ENCODE peak calls at places on chromosome 12, in eight cellular contexts. C is Panc1, W is HL-60, P is GM12878, L is K562, V is HepG2, U is SK-N-SH, D is HCT116. K is an unnamed sample.

GRCh38 chr12:39503445-39503844 is 60.5 kb upstream of the KIF21A start:
- DNase-seq in C (no peak), W (no peak), P (no peak), L (no peak), V (no peak), U (no peak), D (peak), K (peak)

GRCh38 chr12:5511644-5512584 is 80.0 kb downstream of the NTF3 start:
- DNase-seq in C (no peak), W (peak), P (no peak), L (peak), V (no peak), U (peak), D (peak), K (peak)

GRCh38 chr12:102847131-102847530 is 69.9 kb downstream of the PAH start:
- DNase-seq in C (no peak), W (no peak), P (no peak), L (no peak), V (no peak), U (no peak), D (no peak), K (no peak)

GRCh38 chr12:28507055-28507454 is 316.8 kb downstream of the CCDC91 start:
- DNase-seq in C (no peak), W (no peak), P (no peak), L (no peak), V (no peak), U (no peak), D (no peak), K (no peak)

GRCh38 chr12:65524666-65525065 is 246.2 kb downstream of the MSRB3 start:
- DNase-seq in C (no peak), W (no peak), P (no peak), L (no peak), V (no peak), U (no peak), D (no peak), K (no peak)

GRCh38 chr12:71162832-71163711 is 5.3 kb upstream of the TSPAN8 start:
- DNase-seq in C (no peak), W (no peak), P (no peak), L (no peak), V (peak), U (no peak), D (no peak), K (no peak)

GRCh38 chr12:46470975-46471374 is 98.4 kb upstream of the SLC38A2 start:
- DNase-seq in C (no peak), W (no peak), P (no peak), L (no peak), V (no peak), U (no peak), D (peak), K (no peak)

GRCh38 chr12:53078425-53079225 is 565 bp downstream of the SPRYD3 start:
- DNase-seq in C (no peak), W (no peak), P (no peak), L (no peak), V (no peak), U (no peak), D (no peak), K (peak)

GRCh38 chr12:91991397-91992187 is 154.1 kb downstream of the BTG1 start:
- DNase-seq in C (no peak), W (no peak), P (peak), L (no peak), V (no peak), U (no peak), D (no peak), K (no peak)

GRCh38 chr12:54357802-54358619 is 6.3 kb downstream of the GPR84 start:
- DNase-seq in C (no peak), W (no peak), P (peak), L (peak), V (no peak), U (no peak), D (no peak), K (no peak)

GRCh38 chr12:132638541-132639408 is 20.2 kb downstream of the P2RX2 start:
- DNase-seq in C (peak), W (no peak), P (no peak), L (peak), V (peak), U (peak), D (no peak), K (peak)

GRCh38 chr12:39723831-39724230 is 104.2 kb upstream of the ABCD2 start:
- DNase-seq in C (no peak), W (no peak), P (no peak), L (no peak), V (no peak), U (no peak), D (no peak), K (no peak)

GRCh38 chr12:88206636-88207035 is 64.5 kb downstream of the TMTC3 start:
- DNase-seq in C (no peak), W (no peak), P (no peak), L (no peak), V (no peak), U (no peak), D (no peak), K (no peak)

GRCh38 chr12:10554971-10555481 is 49.3 kb downstream of the EIF2S3B start:
- DNase-seq in C (no peak), W (no peak), P (no peak), L (peak), V (no peak), U (no peak), D (no peak), K (no peak)

GRCh38 chr12:131800594-131801135 is 27.5 kb upstream of the MMP17 start:
- DNase-seq in C (no peak), W (no peak), P (no peak), L (no peak), V (no peak), U (no peak), D (no peak), K (no peak)

GRCh38 chr12:105335856-105336255 is 5.4 kb downstream of the C12orf75 start:
- DNase-seq in C (no peak), W (no peak), P (no peak), L (no peak), V (no peak), U (no peak), D (no peak), K (no peak)

GRCh38 chr12:51866324-51866723 is 17.8 kb upstream of the FIGNL2 start:
- DNase-seq in C (no peak), W (no peak), P (no peak), L (no peak), V (no peak), U (no peak), D (no peak), K (no peak)

GRCh38 chr12:54082402-54082892 is 28.8 kb downstream of the HOXC4 start:
- DNase-seq in C (no peak), W (no peak), P (no peak), L (peak), V (no peak), U (peak), D (no peak), K (peak)

GRCh38 chr12:20220339-20220738 is 148.0 kb upstream of the PDE3A start:
- DNase-seq in C (no peak), W (no peak), P (peak), L (no peak), V (no peak), U (no peak), D (peak), K (peak)

GRCh38 chr12:103858953-103859601 is 18.0 kb upstream of the NT5DC3 start:
- DNase-seq in C (peak), W (no peak), P (no peak), L (peak), V (peak), U (no peak), D (peak), K (no peak)

GRCh38 chr12:131896080-131896810 is 1.8 kb downstream of the ULK1 start:
- DNase-seq in C (no peak), W (no peak), P (no peak), L (peak), V (peak), U (peak), D (peak), K (peak)

GRCh38 chr12:119014368-119014767 is 33.0 kb downstream of the SRRM4 start:
- DNase-seq in C (no peak), W (no peak), P (no peak), L (no peak), V (no peak), U (no peak), D (no peak), K (no peak)

GRCh38 chr12:26489908-26490307 is 294.5 kb downstream of the SSPN start:
- DNase-seq in C (no peak), W (no peak), P (no peak), L (no peak), V (no peak), U (no peak), D (no peak), K (no peak)

GRCh38 chr12:68450947-68451260 is 118.7 kb upstream of the MDM1 start:
- DNase-seq in C (no peak), W (no peak), P (no peak), L (no peak), V (no peak), U (no peak), D (no peak), K (no peak)

GRCh38 chr12:117972341-117972740 is 3.6 kb upstream of the KSR2 start:
- DNase-seq in C (no peak), W (no peak), P (no peak), L (no peak), V (no peak), U (no peak), D (no peak), K (no peak)

GRCh38 chr12:1470051-1470450 is 124.3 kb downstream of the FBXL14 start:
- DNase-seq in C (no peak), W (no peak), P (no peak), L (peak), V (no peak), U (no peak), D (no peak), K (no peak)

GRCh38 chr12:38543151-38543550 is 226.6 kb downstream of the ALG10B start:
- DNase-seq in C (no peak), W (no peak), P (no peak), L (no peak), V (no peak), U (no peak), D (no peak), K (peak)

GRCh38 chr12:71719647-71720370 is 33.9 kb downstream of the TMEM19 start:
- DNase-seq in C (no peak), W (no peak), P (no peak), L (no peak), V (no peak), U (no peak), D (no peak), K (no peak)

GRCh38 chr12:63782466-63782865 is 2.8 kb downstream of the RXYLT1 start:
- DNase-seq in C (no peak), W (no peak), P (no peak), L (no peak), V (no peak), U (no peak), D (no peak), K (no peak)

GRCh38 chr12:52010692-52011601 is 4.2 kb downstream of the TAMALIN start:
- DNase-seq in C (no peak), W (no peak), P (no peak), L (peak), V (peak), U (peak), D (no peak), K (no peak)

GRCh38 chr12:12979731-12980259 is 20.3 kb downstream of the HEBP1 start:
- DNase-seq in C (no peak), W (no peak), P (no peak), L (no peak), V (no peak), U (no peak), D (no peak), K (peak)

GRCh38 chr12:42977451-42978230 is 388.1 kb upstream of the PRICKLE1 start:
- DNase-seq in C (no peak), W (no peak), P (no peak), L (no peak), V (no peak), U (no peak), D (no peak), K (no peak)

GRCh38 chr12:118922405-118922804 is 58.9 kb upstream of the SRRM4 start:
- DNase-seq in C (no peak), W (no peak), P (no peak), L (no peak), V (no peak), U (no peak), D (no peak), K (peak)

GRCh38 chr12:9707864-9708808 is 24.8 kb downstream of the CLECL1 start:
- DNase-seq in C (no peak), W (peak), P (no peak), L (peak), V (peak), U (peak), D (peak), K (peak)

GRCh38 chr12:118377005-118377890 is 893 bp downstream of the SUDS3 start:
- DNase-seq in C (no peak), W (no peak), P (no peak), L (peak), V (no peak), U (peak), D (no peak), K (peak)

GRCh38 chr12:227923-228845 is 14.2 kb upstream of the SLC6A12 start:
- DNase-seq in C (no peak), W (no peak), P (no peak), L (no peak), V (no peak), U (no peak), D (no peak), K (no peak)

GRCh38 chr12:19954163-19954562 is 414.2 kb upstream of the PDE3A start:
- DNase-seq in C (no peak), W (no peak), P (no peak), L (no peak), V (no peak), U (no peak), D (no peak), K (no peak)

GRCh38 chr12:79421236-79421740 is 269.5 kb downstream of the PAWR start:
- DNase-seq in C (no peak), W (no peak), P (no peak), L (no peak), V (no peak), U (no peak), D (no peak), K (no peak)

GRCh38 chr12:79423560-79423959 is 267.2 kb downstream of the PAWR start:
- DNase-seq in C (no peak), W (no peak), P (no peak), L (no peak), V (no peak), U (no peak), D (no peak), K (no peak)

GRCh38 chr12:79422060-79422812 is 268.5 kb downstream of the PAWR start:
- DNase-seq in C (no peak), W (no peak), P (no peak), L (no peak), V (peak), U (no peak), D (no peak), K (no peak)

GRCh38 chr12:79426121-79426520 is 264.6 kb downstream of the PAWR start:
- DNase-seq in C (no peak), W (no peak), P (no peak), L (no peak), V (no peak), U (no peak), D (no peak), K (no peak)

DNA sequence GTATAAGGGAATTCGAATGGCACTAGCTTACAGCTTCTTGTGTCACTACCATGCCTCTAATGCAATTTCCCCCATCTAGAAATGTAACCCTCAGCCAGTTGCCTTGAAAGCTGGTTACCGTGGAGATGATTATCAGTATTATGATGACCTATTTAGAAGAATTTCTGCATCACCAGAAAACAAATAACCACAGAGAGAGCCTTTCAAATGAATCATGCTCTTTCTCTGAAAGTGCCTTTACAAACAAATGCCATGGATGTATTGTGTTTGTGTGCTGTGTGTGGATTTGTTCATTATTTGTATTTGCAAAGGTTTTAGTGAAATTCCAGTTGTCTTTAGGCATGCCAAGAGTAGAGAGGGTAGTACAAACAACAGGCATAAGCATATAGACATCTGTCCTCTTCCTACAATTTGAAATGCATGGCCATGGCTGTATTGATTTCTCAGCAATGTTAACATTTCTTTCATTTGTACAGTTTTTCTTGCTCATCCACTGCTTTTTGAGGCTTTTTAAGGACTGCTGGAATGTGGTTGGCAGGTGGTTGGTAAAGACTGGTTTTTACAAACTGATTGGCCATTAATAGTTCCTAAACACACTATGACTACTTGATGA is 266.5 kb downstream of the PAWR start:
- DNase-seq in C (peak), W (no peak), P (no peak), L (no peak), V (peak), U (peak), D (no peak), K (no peak)
- TF ChIP-seq POLR2AphosphoS5 in C (peak), W (no peak), P (no peak), L (no peak), V (no peak), U (peak), D (no peak), K (no peak)

GRCh38 chr12:6552140-6552551 is 3.7 kb downstream of the IFFO1 start:
- DNase-seq in C (no peak), W (no peak), P (no peak), L (no peak), V (no peak), U (no peak), D (no peak), K (no peak)
- TF ChIP-seq REST in C (no peak), W (no peak), P (no peak), L (no peak), V (no peak), U (no peak), D (no peak), K (no peak)

GRCh38 chr12:121536929-121537813 is 43.7 kb downstream of the KDM2B start:
- DNase-seq in C (no peak), W (peak), P (peak), L (peak), V (peak), U (peak), D (no peak), K (peak)

GRCh38 chr12:121534495-121535148 is 46.2 kb downstream of the KDM2B start:
- DNase-seq in C (no peak), W (no peak), P (no peak), L (no peak), V (no peak), U (no peak), D (no peak), K (peak)

GRCh38 chr12:121537814-121538698 is 42.8 kb downstream of the KDM2B start:
- DNase-seq in C (no peak), W (no peak), P (no peak), L (no peak), V (no peak), U (peak), D (no peak), K (no peak)

GRCh38 chr12:121535150-121536057 is 45.4 kb downstream of the KDM2B start:
- DNase-seq in C (no peak), W (no peak), P (no peak), L (no peak), V (no peak), U (no peak), D (no peak), K (no peak)

GRCh38 chr12:121536058-121536928 is 44.5 kb downstream of the KDM2B start:
- DNase-seq in C (no peak), W (peak), P (no peak), L (peak), V (no peak), U (peak), D (no peak), K (peak)
- TF ChIP-seq POLR2AphosphoS5 in C (no peak), W (no peak), P (peak), L (no peak), V (no peak), U (no peak), D (no peak), K (peak)

GRCh38 chr12:108977360-108977759 is 43.5 kb downstream of the SVOP start:
- DNase-seq in C (no peak), W (no peak), P (no peak), L (no peak), V (no peak), U (no peak), D (no peak), K (no peak)

GRCh38 chr12:108972226-108972757 is 48.6 kb downstream of the SVOP start:
- DNase-seq in C (no peak), W (peak), P (no peak), L (no peak), V (no peak), U (no peak), D (no peak), K (no peak)

GRCh38 chr12:108969622-108970021 is 51.2 kb downstream of the SVOP start:
- DNase-seq in C (no peak), W (no peak), P (no peak), L (no peak), V (no peak), U (no peak), D (no peak), K (no peak)

GRCh38 chr12:108973753-108974152 is 47.1 kb downstream of the SVOP start:
- DNase-seq in C (no peak), W (no peak), P (no peak), L (no peak), V (no peak), U (no peak), D (no peak), K (no peak)

GRCh38 chr12:108975024-108975593 is 45.8 kb downstream of the SVOP start:
- DNase-seq in C (no peak), W (no peak), P (no peak), L (no peak), V (no peak), U (no peak), D (no peak), K (no peak)
- TF ChIP-seq REST in C (no peak), W (no peak), P (no peak), L (no peak), V (no peak), U (no peak), D (no peak), K (no peak)

GRCh38 chr12:124053855-124054254 is 80.8 kb downstream of the ZNF664 start:
- DNase-seq in C (no peak), W (no peak), P (no peak), L (peak), V (peak), U (peak), D (peak), K (peak)
- TF ChIP-seq POLR2AphosphoS5 in C (no peak), W (no peak), P (no peak), L (no peak), V (no peak), U (no peak), D (no peak), K (no peak)

GRCh38 chr12:96131230-96131788 is 62.9 kb upstream of the ELK3 start:
- DNase-seq in C (no peak), W (no peak), P (no peak), L (no peak), V (no peak), U (no peak), D (no peak), K (no peak)
- TF ChIP-seq REST in C (no peak), W (no peak), P (no peak), L (no peak), V (no peak), U (no peak), D (no peak), K (no peak)